ENCODE peak calls at places on chromosome 6, in ten cellular contexts. One of them, this sample, is unnamed.

GRCh38 chr6:75249837-75250236 is 6.2 kb upstream of the COX7A2 start:
- DNase-seq in dorsolateral prefrontal cortex: no peak
- DNase-seq in anterior cingulate cortex: no peak
- DNase-seq in nephron progenitor cell: no peak
- DNase-seq in activated CD4-positive, alpha-beta T cell treated with anti-CD3 and anti-CD28 coated beads, Interleukin-2, amount 50 U/mL, for 1 hour: no peak
- DNase-seq in naive thymus-derived CD8-positive, alpha-beta T cell: no peak
- DNase-seq in choroid plexus epithelial cell: no peak
- DNase-seq in GM03348: no peak
- DNase-seq in CD8-positive, alpha-beta T cell: no peak
- DNase-seq in GM18507: no peak
- DNase-seq in this sample: no peak

GRCh38 chr6:82144007-82144851 is 103.3 kb downstream of the IBTK start:
- DNase-seq in dorsolateral prefrontal cortex: no peak
- DNase-seq in anterior cingulate cortex: no peak
- DNase-seq in nephron progenitor cell: no peak
- DNase-seq in activated CD4-positive, alpha-beta T cell treated with anti-CD3 and anti-CD28 coated beads, Interleukin-2, amount 50 U/mL, for 1 hour: no peak
- DNase-seq in naive thymus-derived CD8-positive, alpha-beta T cell: no peak
- DNase-seq in choroid plexus epithelial cell: peak
- DNase-seq in GM03348: peak
- DNase-seq in CD8-positive, alpha-beta T cell: no peak
- DNase-seq in GM18507: no peak
- DNase-seq in this sample: no peak

GRCh38 chr6:145815875-145816274 is 1.3 kb upstream of the FBXO30 start:
- DNase-seq in dorsolateral prefrontal cortex: no peak
- DNase-seq in anterior cingulate cortex: no peak
- DNase-seq in nephron progenitor cell: no peak
- DNase-seq in activated CD4-positive, alpha-beta T cell treated with anti-CD3 and anti-CD28 coated beads, Interleukin-2, amount 50 U/mL, for 1 hour: no peak
- DNase-seq in naive thymus-derived CD8-positive, alpha-beta T cell: no peak
- DNase-seq in choroid plexus epithelial cell: no peak
- DNase-seq in GM03348: peak
- DNase-seq in CD8-positive, alpha-beta T cell: no peak
- DNase-seq in GM18507: peak
- DNase-seq in this sample: no peak

GRCh38 chr6:170067257-170067656 is 223.6 kb downstream of the DLL1 start:
- DNase-seq in dorsolateral prefrontal cortex: peak
- DNase-seq in anterior cingulate cortex: no peak
- DNase-seq in nephron progenitor cell: no peak
- DNase-seq in activated CD4-positive, alpha-beta T cell treated with anti-CD3 and anti-CD28 coated beads, Interleukin-2, amount 50 U/mL, for 1 hour: no peak
- DNase-seq in naive thymus-derived CD8-positive, alpha-beta T cell: no peak
- DNase-seq in choroid plexus epithelial cell: peak
- DNase-seq in GM03348: no peak
- DNase-seq in CD8-positive, alpha-beta T cell: no peak
- DNase-seq in GM18507: no peak
- DNase-seq in this sample: no peak

GRCh38 chr6:78598966-78599365 is 268.4 kb upstream of the IRAK1BP1 start:
- DNase-seq in dorsolateral prefrontal cortex: no peak
- DNase-seq in anterior cingulate cortex: no peak
- DNase-seq in nephron progenitor cell: no peak
- DNase-seq in activated CD4-positive, alpha-beta T cell treated with anti-CD3 and anti-CD28 coated beads, Interleukin-2, amount 50 U/mL, for 1 hour: no peak
- DNase-seq in naive thymus-derived CD8-positive, alpha-beta T cell: no peak
- DNase-seq in choroid plexus epithelial cell: peak
- DNase-seq in GM03348: peak
- DNase-seq in CD8-positive, alpha-beta T cell: no peak
- DNase-seq in GM18507: no peak
- DNase-seq in this sample: no peak

GRCh38 chr6:159254186-159254585 is 85.0 kb downstream of the FNDC1 start:
- DNase-seq in dorsolateral prefrontal cortex: no peak
- DNase-seq in anterior cingulate cortex: no peak
- DNase-seq in nephron progenitor cell: no peak
- DNase-seq in activated CD4-positive, alpha-beta T cell treated with anti-CD3 and anti-CD28 coated beads, Interleukin-2, amount 50 U/mL, for 1 hour: no peak
- DNase-seq in naive thymus-derived CD8-positive, alpha-beta T cell: no peak
- DNase-seq in choroid plexus epithelial cell: no peak
- DNase-seq in GM03348: peak
- DNase-seq in CD8-positive, alpha-beta T cell: no peak
- DNase-seq in GM18507: no peak
- DNase-seq in this sample: no peak

GRCh38 chr6:28001351-28001750 is 44.3 kb downstream of the OR2B6 start:
- DNase-seq in dorsolateral prefrontal cortex: no peak
- DNase-seq in anterior cingulate cortex: no peak
- DNase-seq in nephron progenitor cell: no peak
- DNase-seq in activated CD4-positive, alpha-beta T cell treated with anti-CD3 and anti-CD28 coated beads, Interleukin-2, amount 50 U/mL, for 1 hour: no peak
- DNase-seq in naive thymus-derived CD8-positive, alpha-beta T cell: no peak
- DNase-seq in choroid plexus epithelial cell: no peak
- DNase-seq in GM03348: no peak
- DNase-seq in CD8-positive, alpha-beta T cell: no peak
- DNase-seq in GM18507: no peak
- DNase-seq in this sample: no peak

GRCh38 chr6:138975815-138976214 is 12.2 kb downstream of the REPS1 start:
- DNase-seq in dorsolateral prefrontal cortex: no peak
- DNase-seq in anterior cingulate cortex: no peak
- DNase-seq in nephron progenitor cell: no peak
- DNase-seq in activated CD4-positive, alpha-beta T cell treated with anti-CD3 and anti-CD28 coated beads, Interleukin-2, amount 50 U/mL, for 1 hour: no peak
- DNase-seq in naive thymus-derived CD8-positive, alpha-beta T cell: no peak
- DNase-seq in choroid plexus epithelial cell: no peak
- DNase-seq in GM03348: no peak
- DNase-seq in CD8-positive, alpha-beta T cell: no peak
- DNase-seq in GM18507: no peak
- DNase-seq in this sample: no peak

GRCh38 chr6:108175592-108176279 is 9.9 kb downstream of the NR2E1 start:
- DNase-seq in dorsolateral prefrontal cortex: no peak
- DNase-seq in anterior cingulate cortex: no peak
- DNase-seq in nephron progenitor cell: peak
- DNase-seq in activated CD4-positive, alpha-beta T cell treated with anti-CD3 and anti-CD28 coated beads, Interleukin-2, amount 50 U/mL, for 1 hour: no peak
- DNase-seq in naive thymus-derived CD8-positive, alpha-beta T cell: no peak
- DNase-seq in choroid plexus epithelial cell: no peak
- DNase-seq in GM03348: no peak
- DNase-seq in CD8-positive, alpha-beta T cell: no peak
- DNase-seq in GM18507: no peak
- DNase-seq in this sample: no peak

GRCh38 chr6:121531658-121532167 is 96.3 kb downstream of the GJA1 start:
- DNase-seq in dorsolateral prefrontal cortex: no peak
- DNase-seq in anterior cingulate cortex: no peak
- DNase-seq in nephron progenitor cell: no peak
- DNase-seq in activated CD4-positive, alpha-beta T cell treated with anti-CD3 and anti-CD28 coated beads, Interleukin-2, amount 50 U/mL, for 1 hour: no peak
- DNase-seq in naive thymus-derived CD8-positive, alpha-beta T cell: no peak
- DNase-seq in choroid plexus epithelial cell: no peak
- DNase-seq in GM03348: no peak
- DNase-seq in CD8-positive, alpha-beta T cell: no peak
- DNase-seq in GM18507: no peak
- DNase-seq in this sample: no peak

GRCh38 chr6:143941852-143942627 is 66.0 kb downstream of the PLAGL1 start:
- DNase-seq in dorsolateral prefrontal cortex: no peak
- DNase-seq in anterior cingulate cortex: no peak
- DNase-seq in nephron progenitor cell: peak
- DNase-seq in activated CD4-positive, alpha-beta T cell treated with anti-CD3 and anti-CD28 coated beads, Interleukin-2, amount 50 U/mL, for 1 hour: peak
- DNase-seq in naive thymus-derived CD8-positive, alpha-beta T cell: peak
- DNase-seq in choroid plexus epithelial cell: peak
- DNase-seq in GM03348: peak
- DNase-seq in CD8-positive, alpha-beta T cell: peak
- DNase-seq in GM18507: peak
- DNase-seq in this sample: peak

GRCh38 chr6:53302678-53303360 is 45.9 kb downstream of the ELOVL5 start:
- DNase-seq in dorsolateral prefrontal cortex: no peak
- DNase-seq in anterior cingulate cortex: no peak
- DNase-seq in nephron progenitor cell: no peak
- DNase-seq in activated CD4-positive, alpha-beta T cell treated with anti-CD3 and anti-CD28 coated beads, Interleukin-2, amount 50 U/mL, for 1 hour: no peak
- DNase-seq in naive thymus-derived CD8-positive, alpha-beta T cell: peak
- DNase-seq in choroid plexus epithelial cell: peak
- DNase-seq in GM03348: peak
- DNase-seq in CD8-positive, alpha-beta T cell: no peak
- DNase-seq in GM18507: no peak
- DNase-seq in this sample: no peak

GRCh38 chr6:141744194-141744925 is 388.4 kb upstream of the GJE1 start:
- DNase-seq in dorsolateral prefrontal cortex: no peak
- DNase-seq in anterior cingulate cortex: no peak
- DNase-seq in nephron progenitor cell: no peak
- DNase-seq in activated CD4-positive, alpha-beta T cell treated with anti-CD3 and anti-CD28 coated beads, Interleukin-2, amount 50 U/mL, for 1 hour: no peak
- DNase-seq in naive thymus-derived CD8-positive, alpha-beta T cell: no peak
- DNase-seq in choroid plexus epithelial cell: peak
- DNase-seq in GM03348: no peak
- DNase-seq in CD8-positive, alpha-beta T cell: no peak
- DNase-seq in GM18507: no peak
- DNase-seq in this sample: no peak

GRCh38 chr6:33118525-33119123 is 42.8 kb downstream of the HLA-DPB1 start:
- DNase-seq in dorsolateral prefrontal cortex: no peak
- DNase-seq in anterior cingulate cortex: no peak
- DNase-seq in nephron progenitor cell: peak
- DNase-seq in activated CD4-positive, alpha-beta T cell treated with anti-CD3 and anti-CD28 coated beads, Interleukin-2, amount 50 U/mL, for 1 hour: no peak
- DNase-seq in naive thymus-derived CD8-positive, alpha-beta T cell: peak
- DNase-seq in choroid plexus epithelial cell: peak
- DNase-seq in GM03348: peak
- DNase-seq in CD8-positive, alpha-beta T cell: no peak
- DNase-seq in GM18507: no peak
- DNase-seq in this sample: no peak

GRCh38 chr6:156599367-156599766 is 177.8 kb upstream of the ARID1B start:
- DNase-seq in dorsolateral prefrontal cortex: no peak
- DNase-seq in anterior cingulate cortex: no peak
- DNase-seq in nephron progenitor cell: no peak
- DNase-seq in activated CD4-positive, alpha-beta T cell treated with anti-CD3 and anti-CD28 coated beads, Interleukin-2, amount 50 U/mL, for 1 hour: no peak
- DNase-seq in naive thymus-derived CD8-positive, alpha-beta T cell: no peak
- DNase-seq in choroid plexus epithelial cell: no peak
- DNase-seq in GM03348: no peak
- DNase-seq in CD8-positive, alpha-beta T cell: no peak
- DNase-seq in GM18507: no peak
- DNase-seq in this sample: no peak

GRCh38 chr6:155455766-155456165 is at the start of gene NOX3:
- DNase-seq in dorsolateral prefrontal cortex: no peak
- DNase-seq in anterior cingulate cortex: no peak
- DNase-seq in nephron progenitor cell: no peak
- DNase-seq in activated CD4-positive, alpha-beta T cell treated with anti-CD3 and anti-CD28 coated beads, Interleukin-2, amount 50 U/mL, for 1 hour: no peak
- DNase-seq in naive thymus-derived CD8-positive, alpha-beta T cell: no peak
- DNase-seq in choroid plexus epithelial cell: no peak
- DNase-seq in GM03348: no peak
- DNase-seq in CD8-positive, alpha-beta T cell: no peak
- DNase-seq in GM18507: no peak
- DNase-seq in this sample: no peak

GRCh38 chr6:164928366-164929154 is 380.8 kb downstream of the C6orf118 start:
- DNase-seq in dorsolateral prefrontal cortex: peak
- DNase-seq in anterior cingulate cortex: no peak
- DNase-seq in nephron progenitor cell: no peak
- DNase-seq in activated CD4-positive, alpha-beta T cell treated with anti-CD3 and anti-CD28 coated beads, Interleukin-2, amount 50 U/mL, for 1 hour: no peak
- DNase-seq in naive thymus-derived CD8-positive, alpha-beta T cell: no peak
- DNase-seq in choroid plexus epithelial cell: no peak
- DNase-seq in GM03348: no peak
- DNase-seq in CD8-positive, alpha-beta T cell: no peak
- DNase-seq in GM18507: no peak
- DNase-seq in this sample: no peak

GRCh38 chr6:157714153-157714490 is 108.9 kb upstream of the SNX9 start:
- DNase-seq in dorsolateral prefrontal cortex: no peak
- DNase-seq in anterior cingulate cortex: no peak
- DNase-seq in nephron progenitor cell: no peak
- DNase-seq in activated CD4-positive, alpha-beta T cell treated with anti-CD3 and anti-CD28 coated beads, Interleukin-2, amount 50 U/mL, for 1 hour: no peak
- DNase-seq in naive thymus-derived CD8-positive, alpha-beta T cell: no peak
- DNase-seq in choroid plexus epithelial cell: peak
- DNase-seq in GM03348: peak
- DNase-seq in CD8-positive, alpha-beta T cell: no peak
- DNase-seq in GM18507: no peak
- DNase-seq in this sample: no peak